ENCODE peak calls at places on chromosomes 16 and 17, in four cellular contexts. U is tibial artery, E is breast epithelium, Z is kidney epithelial cell. V is an unnamed sample.
A peak's percentile ranks its signal among the peaks of the same experiment; 100 is the strongest.

GRCh38 chr17:36089888-36090836 is at the start of gene CCL3:
- DNase-seq in U (no peak), E (no peak), Z (no peak), V (no peak)

GRCh38 chr17:14205992-14206461 is 30.6 kb downstream of the CDRT15 start:
- DNase-seq in U (no peak), E (peak; percentile 90), Z (peak; percentile 34), V (peak; percentile 94)

GRCh38 chr17:22512506-22512905 is 820.2 kb downstream of the KCNJ18 start:
- DNase-seq in U (no peak), E (no peak), Z (no peak), V (no peak)

GRCh38 chr16:1366060-1366711 is 14.5 kb downstream of the GNPTG start:
- DNase-seq in U (no peak), E (no peak), Z (no peak), V (no peak)

GRCh38 chr16:79609861-79610260 is 9.3 kb upstream of the MAF start:
- DNase-seq in U (no peak), E (no peak), Z (no peak), V (no peak)

GRCh38 chr16:7541026-7541425 is 208.4 kb downstream of the RBFOX1 start:
- DNase-seq in U (no peak), E (no peak), Z (no peak), V (no peak)

GRCh38 chr17:69434164-69434579 is 19.7 kb downstream of the MAP2K6 start:
- DNase-seq in U (no peak), E (no peak), Z (peak; percentile 67), V (no peak)

GRCh38 chr17:27807567-27808470 is 7.5 kb upstream of the NOS2 start:
- DNase-seq in U (no peak), E (no peak), Z (no peak), V (no peak)

GRCh38 chr16:21584817-21585216 is 14.6 kb upstream of the METTL9 start:
- DNase-seq in U (no peak), E (no peak), Z (no peak), V (no peak)

GRCh38 chr17:41627316-41628072 is 3.1 kb upstream of the KRT17 start:
- DNase-seq in U (no peak), E (peak; percentile 35), Z (no peak), V (no peak)

GRCh38 chr17:19541445-19541844 is 7.8 kb downstream of the SLC47A1 start:
- DNase-seq in U (no peak), E (no peak), Z (no peak), V (no peak)

GRCh38 chr17:19410875-19411291 is at the start of gene RNF112:
- DNase-seq in U (no peak), E (no peak), Z (no peak), V (no peak)

DNA sequence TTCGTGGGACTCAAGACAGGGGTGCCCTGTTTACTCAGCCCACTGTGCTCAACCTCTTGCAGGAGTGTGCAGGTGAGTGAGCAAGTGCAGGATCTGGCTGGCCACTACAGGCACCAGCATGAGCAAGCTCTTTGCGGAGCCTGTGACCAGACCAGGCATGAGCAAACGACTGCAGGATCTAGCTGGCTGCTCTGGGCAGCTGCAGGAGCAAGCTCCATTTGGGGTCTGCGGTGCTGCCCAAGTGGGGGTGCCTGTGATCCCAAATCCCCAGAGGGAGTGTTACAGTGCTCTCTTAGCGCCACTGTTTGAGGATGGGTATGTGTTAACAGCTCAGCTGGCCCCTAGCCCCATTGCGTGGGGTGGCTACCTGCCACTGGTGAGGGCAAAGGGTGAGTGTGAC is 2.4 kb downstream of the USP6 start:
- DNase-seq in U (peak; percentile 47), E (no peak), Z (no peak), V (no peak)
- TF ChIP-seq CTCF in U (no peak), E (no peak), Z (no peak), V (no peak)

GRCh38 chr17:79305831-79306687 is 231.4 kb downstream of the ENGASE start:
- DNase-seq in U (peak; percentile 89), E (no peak), Z (no peak), V (no peak)
- H3K4me3 ChIP-seq in U (peak overlapping the region; percentile 4), E (no peak overlapping the region), Z (no peak overlapping the region), V (no peak overlapping the region)

GRCh38 chr16:88886915-88887521 is 20.6 kb upstream of the PABPN1L start:
- DNase-seq in U (no peak), E (no peak), Z (no peak), V (no peak)
- TF ChIP-seq CTCF in U (no peak), E (no peak), Z (no peak), V (no peak)

GRCh38 chr17:76122411-76123126 is 18.5 kb downstream of the FOXJ1 start:
- DNase-seq in U (no peak), E (no peak), Z (no peak), V (no peak)

GRCh38 chr17:76120658-76121008 is 17.0 kb upstream of the EXOC7 start:
- DNase-seq in U (no peak), E (no peak), Z (no peak), V (no peak)

GRCh38 chr17:76123127-76123499 is 17.9 kb downstream of the FOXJ1 start:
- DNase-seq in U (no peak), E (no peak), Z (no peak), V (no peak)

GRCh38 chr17:76123749-76124581 is 17.1 kb downstream of the FOXJ1 start:
- DNase-seq in U (no peak), E (no peak), Z (no peak), V (no peak)

GRCh38 chr17:76121932-76122383 is 18.4 kb upstream of the EXOC7 start:
- DNase-seq in U (no peak), E (no peak), Z (no peak), V (no peak)
- H3K4me3 ChIP-seq in U (peak overlapping the region; percentile 39), E (peak overlapping the region; percentile 67), Z (no peak overlapping the region), V (no peak overlapping the region)

DNA sequence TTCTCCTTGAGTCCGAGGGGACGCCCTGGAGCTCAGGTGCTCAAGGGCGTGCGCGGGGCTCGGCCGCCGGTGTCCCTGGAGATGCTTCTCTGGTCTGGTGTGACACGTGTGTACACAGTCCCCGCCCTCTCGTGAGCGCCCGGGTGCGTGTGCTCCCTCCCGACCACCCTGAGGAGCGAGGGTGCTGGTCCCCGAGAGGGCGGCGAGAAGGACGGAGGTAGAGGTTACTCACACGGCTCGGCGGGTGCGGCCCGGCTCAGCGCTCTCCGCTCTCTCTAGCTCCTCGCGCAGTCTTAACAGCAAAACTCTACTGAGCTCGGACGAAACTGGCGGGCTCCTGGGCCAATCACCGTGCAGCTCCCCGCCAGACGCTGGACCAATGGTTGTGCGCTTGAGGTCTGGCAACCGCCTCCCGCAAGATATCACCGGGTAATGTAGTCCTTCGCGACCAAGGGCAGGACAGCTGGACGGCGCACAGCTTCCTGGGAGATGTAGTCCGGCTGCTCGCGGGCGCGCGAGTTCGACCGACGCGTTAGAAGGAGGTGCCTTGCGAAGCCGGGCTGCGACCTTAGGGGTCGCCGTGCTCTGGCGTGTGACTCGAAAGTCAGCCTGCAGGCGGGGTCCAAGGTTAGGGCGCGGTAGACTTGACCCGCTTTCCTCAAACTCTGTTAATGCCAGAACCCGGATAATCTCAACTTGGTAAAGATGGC is at the start of gene SLC25A19:
- DNase-seq in U (peak; percentile 99), E (peak; percentile 97), Z (peak; percentile 97), V (peak; percentile 96)
- TF ChIP-seq CTCF in U (no peak), E (no peak), Z (no peak), V (peak; percentile 34)

GRCh38 chr17:37708616-37709212 is 36.1 kb downstream of the HNF1B start:
- DNase-seq in U (no peak), E (no peak), Z (peak; percentile 81), V (no peak)
- H3K4me3 ChIP-seq in U (no peak overlapping the region), E (no peak overlapping the region), Z (no peak overlapping the region), V (no peak overlapping the region)

GRCh38 chr16:67399218-67399733 is 6.0 kb upstream of the TPPP3 start:
- DNase-seq in U (no peak), E (no peak), Z (no peak), V (no peak)
- TF ChIP-seq CTCF in U (peak; percentile 45), E (peak; percentile 21), Z (peak; percentile 78), V (peak; percentile 26)

GRCh38 chr16:2671741-2672140 is 10.6 kb upstream of the KCTD5 start:
- DNase-seq in U (no peak), E (no peak), Z (no peak), V (no peak)
- H3K4me3 ChIP-seq in U (no peak overlapping the region), E (peak overlapping the region; percentile 70), Z (no peak overlapping the region), V (peak overlapping the region; percentile 65)

GRCh38 chr17:11807606-11808005 is 189.7 kb downstream of the ZNF18 start:
- DNase-seq in U (no peak), E (no peak), Z (no peak), V (no peak)
- TF ChIP-seq CTCF in U (no peak), E (no peak), Z (no peak), V (no peak)

DNA sequence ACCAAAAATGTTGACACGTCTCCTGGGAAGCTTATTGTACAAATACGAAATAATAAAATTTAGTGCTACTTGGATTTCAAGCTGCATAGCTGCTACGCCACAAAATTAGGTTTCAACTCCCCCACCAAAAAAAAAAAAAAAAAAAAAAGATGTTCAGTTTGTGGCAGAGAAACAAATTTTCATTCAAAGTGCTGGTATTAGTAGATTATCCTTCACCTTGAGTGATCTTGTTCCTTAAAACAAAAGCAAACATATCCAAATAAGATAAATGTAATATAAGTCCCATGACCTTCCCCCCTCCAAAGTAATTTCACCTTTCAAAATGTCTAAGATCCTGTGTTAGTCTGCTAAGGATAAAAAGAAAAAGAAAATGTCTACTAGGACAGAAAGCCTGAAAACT is 2.2 kb downstream of the TOB1 start:
- DNase-seq in U (no peak), E (no peak), Z (no peak), V (no peak)
- H3K4me3 ChIP-seq in U (peak overlapping the region; percentile 87), E (peak overlapping the region; percentile 98), Z (peak overlapping the region; percentile 78), V (peak overlapping the region; percentile 92)

V was measured in LNCaP clone FGC.